ENCODE peak calls at places on chromosomes 4 and X, in five cellular contexts. I is GM23248, P is smooth muscle cell of the brain vasculature, N is brain microvascular endothelial cell, M is substantia nigra. J is an unnamed sample.

GRCh38 chr4:4328840-4329239 is 38.8 kb downstream of the ZBTB49 start:
- DNase-seq in N (no peak), I (no peak), P (no peak), M (no peak), J (no peak)

GRCh38 chrX:109345866-109346265 is 136.0 kb downstream of the GUCY2F start:
- DNase-seq in N (no peak), I (no peak), P (no peak), M (no peak), J (no peak)

GRCh38 chrX:134181261-134181660 is 55.7 kb upstream of the CCDC160 start:
- DNase-seq in P (no peak), N (no peak), M (no peak), I (no peak), J (no peak)

GRCh38 chr4:109302366-109303140 is at the start of gene COL25A1:
- DNase-seq in M (no peak), N (peak), P (no peak), I (peak), J (no peak)

GRCh38 chrX:154373340-154374306 is 811 bp downstream of the FLNA start:
- DNase-seq in N (peak), M (no peak), I (peak), P (peak), J (peak)

GRCh38 chr4:22063613-22064012 is 115.0 kb upstream of the KCNIP4 start:
- DNase-seq in P (no peak), M (no peak), N (no peak), I (peak), J (no peak)

GRCh38 chr4:64341711-64342110 is 67.5 kb downstream of the TECRL start:
- DNase-seq in I (no peak), P (no peak), N (no peak), M (no peak), J (no peak)

GRCh38 chrX:55796496-55796895 is 78.9 kb downstream of the RRAGB start:
- DNase-seq in P (no peak), M (no peak), I (no peak), N (no peak), J (no peak)

GRCh38 chr4:38872620-38873019 is 5.0 kb downstream of the FAM114A1 start:
- DNase-seq in I (peak), P (no peak), M (no peak), N (peak), J (no peak)

GRCh38 chrX:100494570-100494969 is 84.5 kb upstream of the PCDH19 start:
- DNase-seq in N (no peak), M (no peak), I (no peak), P (no peak), J (no peak)

GRCh38 chr4:78210694-78211093 is 153.6 kb downstream of the FRAS1 start:
- DNase-seq in M (no peak), P (no peak), I (no peak), N (no peak), J (no peak)

GRCh38 chr4:5041609-5042234 is 9.6 kb upstream of the STK32B start:
- DNase-seq in M (no peak), N (no peak), I (no peak), P (no peak), J (no peak)

GRCh38 chr4:130359537-130359936 is 1263.6 kb downstream of the C4orf33 start:
- DNase-seq in I (peak), M (no peak), P (peak), N (peak), J (no peak)

GRCh38 chr4:87309625-87310024 is 13.1 kb downstream of the HSD17B13 start:
- DNase-seq in P (no peak), I (peak), N (peak), M (no peak), J (no peak)

GRCh38 chr4:118942465-118942864 is 53.8 kb downstream of the SYNPO2 start:
- DNase-seq in N (no peak), P (no peak), M (no peak), I (peak), J (no peak)

GRCh38 chr4:139266583-139267257 is 13.3 kb downstream of the MGARP start:
- DNase-seq in I (peak), M (no peak), N (peak), P (no peak), J (no peak)

GRCh38 chr4:84634961-84635360 is 52.0 kb downstream of the CDS1 start:
- DNase-seq in N (no peak), P (no peak), M (no peak), I (no peak), J (no peak)

GRCh38 chr4:144583658-144584057 is 62.3 kb upstream of the HHIP start:
- DNase-seq in I (peak), P (no peak), N (peak), M (no peak), J (no peak)

GRCh38 chr4:169208516-169208915 is 62.2 kb downstream of the SH3RF1 start:
- DNase-seq in P (no peak), I (peak), N (peak), M (no peak), J (no peak)

GRCh38 chr4:76194325-76194724 is 19.3 kb downstream of the SCARB2 start:
- DNase-seq in N (peak), P (no peak), M (no peak), I (peak), J (no peak)

GRCh38 chrX:750263-750662 is 119.7 kb downstream of the SHOX start:
- DNase-seq in M (no peak), P (no peak), I (no peak), N (no peak), J (no peak)

J was measured in NCI-H1436.